ENCODE peak calls at places on chromosomes 11 and 22, in seven cellular contexts. R, I, N, D, L, Y and B are unnamed samples.

GRCh38 chr11:3121416-3121815 is 43.7 kb downstream of the OSBPL5 start:
- DNase-seq in Y (peak; percentile 60), D (peak; percentile 6), R (no peak), N (no peak), I (peak; percentile 28), L (no peak), B (no peak)

GRCh38 chr11:116033931-116034553 is 529.8 kb upstream of the CADM1 start:
- DNase-seq in R (no peak), I (peak; percentile 58), N (no peak), L (no peak), D (no peak), Y (no peak), B (no peak)

GRCh38 chr11:19929147-19929546 is 216.5 kb downstream of the NAV2 start:
- DNase-seq in L (no peak), Y (no peak), N (no peak), D (no peak), I (no peak), R (no peak), B (no peak)

GRCh38 chr11:40388097-40388818 is 1071.2 kb downstream of the LRRC4C start:
- DNase-seq in Y (no peak), D (no peak), R (no peak), L (no peak), I (no peak), N (no peak), B (no peak)

GRCh38 chr11:36312593-36312990 is 16.5 kb downstream of the PRR5L start:
- DNase-seq in Y (no peak), R (no peak), D (no peak), I (no peak), L (no peak), N (peak; percentile 69), B (no peak)

GRCh38 chr11:14288189-14288935 is 70.6 kb downstream of the RRAS2 start:
- DNase-seq in D (no peak), Y (no peak), I (no peak), L (no peak), N (peak; percentile 74), R (no peak), B (no peak)

GRCh38 chr22:29072193-29072978 is 449 bp upstream of the KREMEN1 start:
- DNase-seq in I (peak; percentile 97), L (peak; percentile 98), Y (peak; percentile 88), D (peak; percentile 97), N (no peak), R (peak; percentile 81), B (peak; percentile 83)

GRCh38 chr22:29907753-29908515 is 25.0 kb downstream of the MTMR3 start:
- DNase-seq in L (peak; percentile 91), D (peak; percentile 86), N (peak; percentile 96), R (peak; percentile 11), I (peak; percentile 82), Y (no peak), B (no peak)

GRCh38 chr11:73982990-73983763 is 534 bp upstream of the UCP2 start:
- DNase-seq in D (peak; percentile 95), Y (peak; percentile 96), N (peak; percentile 52), I (peak; percentile 98), R (peak; percentile 97), L (peak; percentile 95), B (peak; percentile 95)

GRCh38 chr11:130121430-130121978 is 38.1 kb upstream of the ST14 start:
- DNase-seq in R (no peak), Y (no peak), I (no peak), N (peak; percentile 34), L (no peak), D (no peak), B (no peak)

GRCh38 chr11:69878927-69879733 is 59.9 kb upstream of the FGF3 start:
- DNase-seq in I (peak; percentile 25), D (peak; percentile 3), L (no peak), N (no peak), R (no peak), Y (peak; percentile 44), B (no peak)

GRCh38 chr22:25774575-25775026 is 32.6 kb downstream of the MYO18B start:
- DNase-seq in Y (no peak), R (peak; percentile 35), N (no peak), D (no peak), I (no peak), L (no peak), B (no peak)
- TF ChIP-seq CTCF in Y (no peak), R (peak; percentile 71), N (peak; percentile 34), D (peak; percentile 21), I (no peak), L (peak; percentile 10), B (no peak)

GRCh38 chr11:64306876-64307622 is 1.7 kb downstream of the ESRRA start:
- DNase-seq in I (peak; percentile 74), R (no peak), Y (peak; percentile 81), N (no peak), D (peak; percentile 65), L (peak; percentile 62), B (no peak)
- H3K4me3 ChIP-seq in I (peak overlapping the region; percentile 75), R (peak overlapping the region; percentile 75), Y (peak overlapping the region; percentile 66), N (peak overlapping the region; percentile 76), D (no peak overlapping the region), L (peak overlapping the region; percentile 61), B (peak overlapping the region; percentile 99)

GRCh38 chr22:41482319-41482935 is 13.5 kb downstream of the ACO2 start:
- DNase-seq in N (no peak), Y (no peak), D (no peak), R (no peak), I (no peak), L (no peak), B (no peak)
- H3K27ac ChIP-seq in N (peak overlapping the region; percentile 82), Y (peak overlapping the region; percentile 89), D (peak overlapping the region; percentile 69), R (no peak overlapping the region), I (no peak overlapping the region), L (peak overlapping the region; percentile 44), B (peak overlapping the region; percentile 90)

DNA sequence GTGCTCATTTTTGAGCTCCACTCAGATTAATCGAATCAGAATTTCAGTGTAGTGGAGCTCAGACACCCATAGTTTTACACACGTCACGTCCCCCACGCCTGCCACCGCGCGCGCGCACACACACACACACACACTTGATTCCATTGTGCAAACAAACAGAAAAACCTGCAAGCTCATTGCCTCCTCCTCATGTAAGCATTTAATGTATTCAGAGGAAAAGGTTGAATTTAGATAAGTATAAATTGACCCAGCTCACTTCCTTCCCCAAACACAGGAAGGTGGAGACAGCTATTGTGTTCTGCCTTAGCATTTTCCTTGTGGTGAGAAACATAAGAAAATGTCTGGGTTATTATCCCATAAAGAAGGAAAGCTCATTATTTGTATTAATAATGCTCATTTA is 336.7 kb downstream of the LUZP2 start:
- DNase-seq in N (no peak), R (no peak), I (no peak), Y (no peak), L (no peak), D (no peak), B (no peak)
- TF ChIP-seq CTCF in N (no peak), R (no peak), I (no peak), Y (no peak), L (no peak), D (no peak), B (no peak)

GRCh38 chr11:60860943-60861342 is 5.2 kb upstream of the PTGDR2 start:
- DNase-seq in R (no peak), Y (no peak), D (no peak), I (peak; percentile 16), L (no peak), N (no peak), B (no peak)
- H3K4me3 ChIP-seq in R (no peak overlapping the region), Y (no peak overlapping the region), D (no peak overlapping the region), I (no peak overlapping the region), L (no peak overlapping the region), N (no peak overlapping the region), B (no peak overlapping the region)

GRCh38 chr11:10823152-10823579 is 14.4 kb upstream of the EIF4G2 start:
- DNase-seq in Y (no peak), L (no peak), D (no peak), R (no peak), N (no peak), I (no peak), B (no peak)
- H3K27ac ChIP-seq in Y (no peak overlapping the region), L (no peak overlapping the region), D (no peak overlapping the region), R (no peak overlapping the region), N (no peak overlapping the region), I (peak overlapping the region; percentile 14), B (no peak overlapping the region)

DNA sequence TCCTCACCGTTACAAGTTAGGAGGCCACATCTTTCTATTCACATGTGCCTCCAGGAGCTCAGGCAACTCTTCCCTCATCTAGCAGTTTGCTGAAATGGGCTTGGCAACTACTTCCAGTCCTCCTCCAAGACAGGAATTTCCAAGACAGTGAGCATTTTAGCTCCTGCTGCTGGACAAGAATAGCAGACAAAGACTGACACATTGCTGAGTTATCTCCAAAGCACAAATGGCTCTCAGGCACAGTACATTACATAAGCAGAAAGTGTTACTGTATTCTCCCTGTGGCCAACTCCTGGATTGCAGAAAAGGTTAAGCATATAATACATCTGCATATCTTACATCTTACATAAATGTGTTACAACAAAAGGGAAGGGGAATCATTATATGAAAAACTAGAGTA is 83.2 kb upstream of the POU2AF2 start:
- DNase-seq in R (no peak), L (no peak), Y (no peak), I (no peak), N (peak; percentile 1), D (no peak), B (no peak)
- TF ChIP-seq CTCF in R (no peak), L (no peak), Y (no peak), I (no peak), N (no peak), D (no peak), B (no peak)